ENCODE peak calls at places on chromosome 22, in seven cellular contexts. J is ovary, G is upper lobe of right lung, T is RWPE1, L is fibroblast of pulmonary artery, C is AG04450, S is progenitor cell of endocrine pancreas. B is an unnamed sample.

GRCh38 chr22:17672417-17672991 is 33.9 kb downstream of the BCL2L13 start:
- DNase-seq in J (no peak), G (no peak), T (no peak), L (no peak), C (no peak), S (no peak), B (no peak)

GRCh38 chr22:23542933-23543332 is 37.2 kb downstream of the IGLL1 start:
- DNase-seq in J (no peak), G (no peak), T (no peak), L (peak; percentile 42), C (no peak), S (no peak), B (no peak)

GRCh38 chr22:22070371-22070824 is 87.8 kb upstream of the TOP3B start:
- DNase-seq in J (no peak), G (no peak), T (peak; percentile 68), L (no peak), C (no peak), S (no peak), B (no peak)

GRCh38 chr22:46596819-46597218 is 23.4 kb upstream of the GRAMD4 start:
- DNase-seq in J (no peak), G (peak; percentile 90), T (peak; percentile 74), L (no peak), C (no peak), S (peak; percentile 87), B (no peak)

GRCh38 chr22:39980635-39981034 is 14.1 kb upstream of the FAM83F start:
- DNase-seq in J (no peak), G (no peak), T (no peak), L (no peak), C (no peak), S (no peak), B (no peak)

GRCh38 chr22:30926706-30927105 is 41.9 kb downstream of the MORC2 start:
- DNase-seq in J (no peak), G (no peak), T (no peak), L (no peak), C (no peak), S (no peak), B (no peak)

GRCh38 chr22:43337385-43337784 is 5.8 kb downstream of the SCUBE1 start:
- DNase-seq in J (no peak), G (peak; percentile 63), T (no peak), L (no peak), C (no peak), S (no peak), B (no peak)

GRCh38 chr22:37797874-37798500 is 9.7 kb upstream of the GCAT start:
- DNase-seq in J (no peak), G (no peak), T (no peak), L (no peak), C (no peak), S (no peak), B (no peak)

GRCh38 chr22:46542011-46542985 is 4.9 kb upstream of the CELSR1 start:
- DNase-seq in J (peak; percentile 70), G (peak; percentile 90), T (peak; percentile 64), L (peak; percentile 70), C (no peak), S (peak; percentile 70), B (peak; percentile 88)

GRCh38 chr22:26995222-26995621 is 337.8 kb downstream of the MIAT start:
- DNase-seq in J (peak; percentile 23), G (no peak), T (no peak), L (peak; percentile 2), C (no peak), S (no peak), B (no peak)

GRCh38 chr22:24434472-24435322 is 7.3 kb downstream of the ADORA2A start:
- DNase-seq in J (no peak), G (peak; percentile 59), T (no peak), L (peak; percentile 69), C (no peak), S (no peak), B (no peak)

GRCh38 chr22:37896181-37896592 is 9.9 kb upstream of the MICALL1 start:
- DNase-seq in J (no peak), G (no peak), T (peak; percentile 84), L (peak; percentile 50), C (no peak), S (no peak), B (peak; percentile 48)

GRCh38 chr22:46660604-46661201 is 40.5 kb downstream of the GRAMD4 start:
- DNase-seq in J (no peak), G (no peak), T (no peak), L (no peak), C (no peak), S (no peak), B (no peak)

GRCh38 chr22:47172771-47173534 is 410.5 kb downstream of the TBC1D22A start:
- DNase-seq in J (peak; percentile 17), G (peak; percentile 60), T (no peak), L (no peak), C (no peak), S (no peak), B (no peak)

GRCh38 chr22:34416321-34416900 is 496.1 kb upstream of the LARGE1 start:
- DNase-seq in J (no peak), G (no peak), T (no peak), L (no peak), C (no peak), S (no peak), B (no peak)

GRCh38 chr22:34410111-34410510 is 489.8 kb upstream of the LARGE1 start:
- DNase-seq in J (no peak), G (no peak), T (no peak), L (no peak), C (no peak), S (no peak), B (no peak)

GRCh38 chr22:34414467-34415440 is 494.5 kb upstream of the LARGE1 start:
- DNase-seq in J (no peak), G (no peak), T (peak; percentile 1), L (peak; percentile 1), C (no peak), S (peak; percentile 73), B (peak; percentile 26)
- TF ChIP-seq CTCF in J (no peak), G (peak; percentile 34), T (peak; percentile 24), L (no peak), C (no peak), S (peak; percentile 96), B (no peak)

GRCh38 chr22:19723165-19723989 is at the start of gene GP1BB:
- DNase-seq in J (no peak), G (no peak), T (no peak), L (peak; percentile 20), C (no peak), S (no peak), B (peak; percentile 57)

GRCh38 chr22:19722915-19723164 is 499 bp upstream of the GP1BB start:
- DNase-seq in J (no peak), G (no peak), T (no peak), L (no peak), C (no peak), S (no peak), B (no peak)

GRCh38 chr22:19724927-19725661 is 1.8 kb downstream of the GP1BB start:
- DNase-seq in J (no peak), G (no peak), T (no peak), L (no peak), C (no peak), S (no peak), B (no peak)

GRCh38 chr22:19722175-19722914 is 994 bp upstream of the GP1BB start:
- DNase-seq in J (no peak), G (no peak), T (no peak), L (no peak), C (no peak), S (no peak), B (no peak)

DNA sequence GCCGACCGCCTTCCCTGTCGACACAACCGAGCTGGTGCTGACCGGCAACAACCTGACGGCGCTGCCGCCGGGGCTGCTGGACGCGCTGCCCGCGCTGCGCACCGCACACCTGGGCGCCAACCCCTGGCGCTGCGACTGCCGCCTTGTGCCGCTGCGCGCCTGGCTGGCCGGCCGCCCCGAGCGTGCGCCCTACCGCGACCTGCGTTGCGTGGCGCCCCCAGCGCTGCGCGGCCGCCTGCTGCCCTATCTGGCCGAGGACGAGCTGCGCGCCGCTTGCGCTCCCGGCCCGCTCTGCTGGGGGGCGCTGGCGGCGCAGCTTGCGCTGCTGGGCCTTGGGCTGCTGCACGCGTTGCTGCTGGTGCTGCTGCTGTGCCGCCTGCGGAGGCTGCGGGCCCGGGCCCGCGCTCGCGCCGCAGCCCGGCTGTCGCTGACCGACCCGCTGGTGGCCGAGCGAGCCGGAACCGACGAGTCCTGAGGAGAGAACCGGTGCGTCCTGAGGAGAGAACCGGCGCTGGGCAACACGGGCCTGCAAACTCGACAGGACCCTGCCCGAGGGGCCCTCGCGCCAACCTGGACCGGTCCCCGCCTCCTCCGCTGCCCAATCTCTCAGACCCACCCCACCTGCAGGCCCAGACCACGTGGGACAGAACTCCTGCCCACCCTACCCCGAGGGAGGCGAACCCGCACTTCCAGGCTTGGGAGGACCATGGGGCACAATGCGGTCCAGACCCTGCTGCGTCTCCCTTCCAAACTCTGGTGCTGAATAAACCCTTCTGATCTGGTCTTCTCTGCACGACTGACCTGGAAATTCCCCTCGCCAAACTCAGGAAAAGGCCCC is 870 bp downstream of the GP1BB start:
- DNase-seq in J (no peak), G (no peak), T (no peak), L (peak; percentile 23), C (no peak), S (peak; percentile 52), B (peak; percentile 83)
- TF ChIP-seq CTCF in J (no peak), G (no peak), T (peak; percentile 47), L (no peak), C (no peak), S (peak; percentile 48), B (peak; percentile 63)

DNA sequence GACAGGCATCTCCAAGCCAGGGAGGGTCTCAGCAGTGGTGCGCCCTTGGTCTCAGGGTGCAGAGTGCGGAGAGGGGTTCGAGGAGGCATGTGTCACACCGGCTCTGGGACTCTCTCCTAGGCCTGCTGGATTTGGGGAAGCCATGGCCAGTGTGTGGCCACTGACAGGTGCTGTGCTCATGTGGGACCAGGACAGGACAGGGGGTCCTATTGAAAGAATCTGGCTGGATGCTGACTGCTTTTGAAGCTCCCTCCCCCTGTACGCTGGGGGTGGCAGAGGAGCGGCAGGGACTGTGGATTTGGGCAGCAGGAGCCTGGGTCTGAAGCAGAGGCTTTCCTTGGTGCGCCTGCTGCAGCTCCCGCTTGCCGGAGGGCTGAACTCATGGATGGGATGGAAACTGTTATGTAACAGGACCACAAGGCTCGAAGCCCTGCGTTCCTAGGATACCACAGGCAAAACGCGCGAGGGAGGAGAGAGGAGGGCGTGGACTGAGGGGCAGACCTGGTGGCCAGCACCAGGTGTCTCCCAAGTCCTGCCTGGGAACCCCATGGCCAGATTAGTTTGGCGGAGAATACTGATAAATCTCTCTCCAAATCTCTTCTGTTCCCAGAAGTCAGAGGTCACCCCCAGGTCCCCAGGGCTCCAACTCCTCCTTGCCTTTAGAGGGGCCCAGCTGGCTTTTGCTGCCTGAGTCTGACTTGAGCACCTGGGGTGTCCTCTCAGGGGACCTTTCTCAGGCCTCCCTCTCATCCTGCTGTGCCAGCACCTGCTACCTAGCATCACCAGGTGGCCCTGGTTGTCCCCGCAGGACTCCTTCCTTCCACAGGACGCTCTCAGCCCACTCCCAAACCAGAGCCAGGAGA is 13.8 kb upstream of the TEF start:
- DNase-seq in J (peak; percentile 63), G (peak; percentile 84), T (no peak), L (peak; percentile 47), C (no peak), S (no peak), B (no peak)
- TF ChIP-seq CTCF in J (no peak), G (no peak), T (peak; percentile 9), L (no peak), C (no peak), S (no peak), B (no peak)

DNA sequence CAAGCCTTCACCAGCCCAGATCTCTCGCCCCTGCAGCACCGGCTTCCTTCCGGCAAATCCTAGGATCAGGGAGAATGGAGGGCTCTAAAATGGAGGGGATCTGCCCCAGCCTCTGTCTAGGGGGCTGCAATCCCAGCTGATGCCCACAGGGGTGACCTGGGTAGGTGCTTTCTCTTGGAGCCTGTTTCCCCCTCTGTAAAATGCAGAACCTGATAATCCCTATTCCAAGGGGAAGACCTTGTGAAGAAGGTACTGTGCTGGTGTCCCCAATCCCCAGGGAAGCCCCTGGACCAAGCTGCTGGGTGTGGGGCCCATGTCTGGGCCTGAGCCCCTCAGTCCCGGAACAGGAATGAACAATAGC is 2.8 kb downstream of the EMID1 start:
- DNase-seq in J (no peak), G (no peak), T (no peak), L (no peak), C (no peak), S (no peak), B (no peak)
- TF ChIP-seq CTCF in J (no peak), G (no peak), T (no peak), L (no peak), C (peak; percentile 4), S (peak; percentile 15), B (no peak)